ENCODE peak calls at places on chromosomes 6 and 20, in five cellular contexts. One of them, this sample, is unnamed.
A peak's percentile ranks its signal among the peaks of the same experiment; 100 is the strongest.

GRCh38 chr6:168047841-168048723 is 30.9 kb downstream of the FRMD1 start:
- DNase-seq in psoas muscle: no peak
- DNase-seq in HCT116: no peak
- DNase-seq in KBM-7: no peak
- DNase-seq in astrocyte: no peak
- DNase-seq in this sample: no peak

GRCh38 chr6:11412011-11412424 is 125.5 kb upstream of the TMEM170B start:
- DNase-seq in HCT116: no peak
- DNase-seq in psoas muscle: no peak
- DNase-seq in astrocyte: no peak
- DNase-seq in KBM-7: peak; percentile 53
- DNase-seq in this sample: no peak

GRCh38 chr6:122476131-122476530 is 4.5 kb upstream of the SERINC1 start:
- DNase-seq in KBM-7: peak; percentile 32
- DNase-seq in astrocyte: peak; percentile 1
- DNase-seq in HCT116: no peak
- DNase-seq in psoas muscle: no peak
- DNase-seq in this sample: peak; percentile 9

GRCh38 chr20:13771853-13772453 is 12.8 kb downstream of the ESF1 start:
- DNase-seq in psoas muscle: no peak
- DNase-seq in astrocyte: peak; percentile 4
- DNase-seq in KBM-7: peak; percentile 49
- DNase-seq in HCT116: no peak
- DNase-seq in this sample: no peak

GRCh38 chr6:36627801-36628246 is 33.7 kb downstream of the SRSF3 start:
- DNase-seq in astrocyte: peak; percentile 63
- DNase-seq in KBM-7: no peak
- DNase-seq in HCT116: no peak
- DNase-seq in psoas muscle: no peak
- DNase-seq in this sample: peak; percentile 82

GRCh38 chr20:10828221-10828620 is 154.4 kb upstream of the JAG1 start:
- DNase-seq in KBM-7: no peak
- DNase-seq in psoas muscle: no peak
- DNase-seq in HCT116: no peak
- DNase-seq in astrocyte: no peak
- DNase-seq in this sample: no peak

GRCh38 chr6:32700391-32701040 is 34.1 kb upstream of the HLA-DQB1 start:
- DNase-seq in KBM-7: peak; percentile 77
- DNase-seq in psoas muscle: no peak
- DNase-seq in HCT116: peak; percentile 61
- DNase-seq in astrocyte: peak; percentile 25
- DNase-seq in this sample: peak; percentile 39

GRCh38 chr20:19867074-19867473 is 109.0 kb downstream of the RIN2 start:
- DNase-seq in KBM-7: no peak
- DNase-seq in HCT116: no peak
- DNase-seq in psoas muscle: no peak
- DNase-seq in astrocyte: peak; percentile 44
- DNase-seq in this sample: no peak